ENCODE peak calls at places on chromosomes 2 and 18, in five cellular contexts. C is CD4-positive, CD25-positive, alpha-beta regulatory T cell; U is hepatocyte; J is left ventricle myocardium inferior; G is colonic mucosa. M is an unnamed sample.

GRCh38 chr18:44592639-44593038 is 88.0 kb upstream of the SETBP1 start:
- DNase-seq in C (no peak), U (peak; percentile 13), J (no peak), G (no peak), M (no peak)

GRCh38 chr18:22293417-22293816 is 124.0 kb downstream of the GATA6 start:
- DNase-seq in C (no peak), U (no peak), J (no peak), G (no peak), M (no peak)

GRCh38 chr2:230007931-230008707 is 60.6 kb downstream of the SLC16A14 start:
- DNase-seq in C (peak; percentile 66), U (peak; percentile 78), J (peak; percentile 69), G (peak; percentile 84), M (peak; percentile 17)

GRCh38 chr18:35386600-35387366 is 9.6 kb upstream of the ZNF396 start:
- DNase-seq in C (peak; percentile 73), U (peak; percentile 91), J (peak; percentile 32), G (peak; percentile 75), M (peak; percentile 26)

GRCh38 chr2:28247326-28247725 is 145.3 kb upstream of the FOSL2 start:
- DNase-seq in C (no peak), U (no peak), J (no peak), G (no peak), M (no peak)

GRCh38 chr2:144971937-144972336 is 452.0 kb upstream of the ZEB2 start:
- DNase-seq in C (no peak), U (no peak), J (no peak), G (no peak), M (no peak)

GRCh38 chr18:78101091-78101490 is 851.4 kb downstream of the GALR1 start:
- DNase-seq in C (no peak), U (no peak), J (no peak), G (no peak), M (no peak)

GRCh38 chr2:109719871-109720270 is 74.2 kb upstream of the RGPD5 start:
- DNase-seq in C (no peak), U (no peak), J (no peak), G (peak; percentile 17), M (peak; percentile 53)

GRCh38 chr2:73285162-73285739 is 973 bp upstream of the FBXO41 start:
- DNase-seq in C (no peak), U (no peak), J (no peak), G (no peak), M (no peak)

GRCh38 chr2:126731353-126731752 is 75.4 kb downstream of the GYPC start:
- DNase-seq in C (no peak), U (no peak), J (no peak), G (no peak), M (no peak)

GRCh38 chr2:191637182-191638078 is 40.5 kb upstream of the NABP1 start:
- DNase-seq in C (peak; percentile 27), U (peak; percentile 52), J (no peak), G (no peak), M (no peak)

GRCh38 chr2:203583696-203584095 is 48.6 kb upstream of the RAPH1 start:
- DNase-seq in C (no peak), U (no peak), J (no peak), G (no peak), M (peak; percentile 22)

GRCh38 chr2:60476206-60476946 is 77.1 kb downstream of the BCL11A start:
- DNase-seq in C (no peak), U (no peak), J (peak; percentile 31), G (peak; percentile 64), M (no peak)

GRCh38 chr2:110864176-110864575 is 131.8 kb downstream of the ACOXL start:
- DNase-seq in C (no peak), U (no peak), J (no peak), G (no peak), M (no peak)

GRCh38 chr18:48391863-48392262 is 17.3 kb downstream of the ZBTB7C start:
- DNase-seq in C (no peak), U (no peak), J (peak; percentile 48), G (no peak), M (no peak)

GRCh38 chr2:220279372-220279771 is 651.9 kb downstream of the SLC4A3 start:
- DNase-seq in C (no peak), U (no peak), J (no peak), G (no peak), M (no peak)

GRCh38 chr2:176768185-176768584 is 444.4 kb upstream of the HNRNPA3 start:
- DNase-seq in C (no peak), U (no peak), J (no peak), G (peak; percentile 21), M (no peak)
- H3K4me1 ChIP-seq in C (no peaks in the 10 kb centered on the region), U (no peaks in the 10 kb centered on the region), J (peaks cover 2% of the 10 kb centered on the region), G (no peaks in the 10 kb centered on the region), M (no peaks in the 10 kb centered on the region)

GRCh38 chr18:55331301-55331700 is 256.7 kb downstream of the TCF4 start:
- DNase-seq in C (no peak), U (no peak), J (no peak), G (no peak), M (no peak)

GRCh38 chr18:55326134-55326533 is 261.9 kb downstream of the TCF4 start:
- DNase-seq in C (no peak), U (no peak), J (no peak), G (no peak), M (no peak)

GRCh38 chr18:55324166-55324565 is 263.8 kb downstream of the TCF4 start:
- DNase-seq in C (no peak), U (no peak), J (no peak), G (no peak), M (no peak)

GRCh38 chr18:55328301-55328700 is 259.7 kb downstream of the TCF4 start:
- DNase-seq in C (no peak), U (no peak), J (no peak), G (no peak), M (no peak)

DNA sequence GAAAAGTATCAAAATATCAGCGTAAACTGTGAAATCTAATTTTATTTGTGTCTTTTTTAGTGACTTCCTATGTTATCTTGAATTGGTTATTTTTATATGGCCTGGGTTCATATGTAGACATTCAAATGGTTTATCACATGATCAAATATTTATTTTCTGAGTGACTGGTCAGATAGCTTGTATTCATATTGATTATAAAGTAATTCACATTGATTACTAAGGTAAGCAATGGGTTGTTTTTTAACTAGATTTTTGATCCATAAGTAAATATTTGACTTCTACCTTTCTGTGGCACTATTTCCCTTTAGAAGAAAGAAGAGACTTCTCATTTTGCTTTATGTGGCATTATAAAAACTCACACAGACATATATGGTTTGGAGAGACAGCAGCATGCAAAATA is 260.5 kb downstream of the TCF4 start:
- DNase-seq in C (no peak), U (no peak), J (no peak), G (no peak), M (no peak)
- H3K27ac ChIP-seq in C (no peak overlapping the region), U (no peak overlapping the region), J (peak overlapping the region; percentile 98), G (no peak overlapping the region), M (peak overlapping the region; percentile 63)

DNA sequence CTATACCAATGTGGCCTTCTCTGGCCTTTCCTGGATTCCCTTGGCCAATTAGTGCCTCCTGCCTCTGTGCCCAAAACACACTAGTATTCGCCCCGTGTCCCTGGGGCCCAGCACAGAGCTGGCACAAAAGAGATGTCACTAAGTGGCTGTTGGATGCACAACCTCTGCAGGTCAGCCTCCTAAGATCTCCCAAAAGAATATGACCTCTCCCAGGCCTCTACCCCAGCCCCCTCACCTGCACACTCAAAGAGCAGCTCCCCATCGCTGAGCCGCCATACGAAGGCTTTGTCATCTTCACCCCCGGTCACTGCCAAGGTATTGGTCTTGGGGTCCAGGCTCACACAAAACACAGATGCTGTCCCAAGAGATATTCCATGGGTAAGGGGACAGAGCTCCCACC is 2.7 kb downstream of the AAMP start:
- DNase-seq in C (no peak), U (no peak), J (no peak), G (no peak), M (no peak)
- H3K36me3 ChIP-seq in C (peaks cover 38% of the 10 kb centered on the region), U (no peaks in the 10 kb centered on the region), J (peaks cover 55% of the 10 kb centered on the region), G (no peaks in the 10 kb centered on the region), M (no peaks in the 10 kb centered on the region)

GRCh38 chr2:176936410-176936809 is 276.2 kb upstream of the HNRNPA3 start:
- DNase-seq in C (no peak), U (no peak), J (no peak), G (no peak), M (no peak)
- H3K4me1 ChIP-seq in C (peaks cover 9% of the 10 kb centered on the region), U (no peaks in the 10 kb centered on the region), J (no peaks in the 10 kb centered on the region), G (no peaks in the 10 kb centered on the region), M (no peaks in the 10 kb centered on the region)

GRCh38 chr2:238863231-238863630 is 15.3 kb downstream of the TWIST2 start:
- DNase-seq in C (no peak), U (no peak), J (no peak), G (no peak), M (no peak)

GRCh38 chr2:238865744-238866355 is 18.0 kb downstream of the TWIST2 start:
- DNase-seq in C (no peak), U (no peak), J (no peak), G (no peak), M (no peak)

GRCh38 chr2:238865015-238865719 is 17.3 kb downstream of the TWIST2 start:
- DNase-seq in C (no peak), U (no peak), J (no peak), G (no peak), M (no peak)

GRCh38 chr2:238863749-238864206 is 15.9 kb downstream of the TWIST2 start:
- DNase-seq in C (no peak), U (no peak), J (no peak), G (no peak), M (no peak)

GRCh38 chr2:238864207-238865014 is 16.5 kb downstream of the TWIST2 start:
- DNase-seq in C (no peak), U (peak; percentile 96), J (peak; percentile 76), G (peak; percentile 87), M (peak; percentile 77)
- H3K27ac ChIP-seq in C (no peak overlapping the region), U (peak overlapping the region; percentile 89), J (peak overlapping the region; percentile 73), G (peak overlapping the region; percentile 66), M (peak overlapping the region; percentile 65)

GRCh38 chr2:85037622-85038021 is 66.7 kb downstream of the KCMF1 start:
- DNase-seq in C (no peak), U (no peak), J (no peak), G (no peak), M (no peak)

GRCh38 chr2:85032621-85033020 is 61.7 kb downstream of the KCMF1 start:
- DNase-seq in C (no peak), U (no peak), J (no peak), G (no peak), M (no peak)

GRCh38 chr2:85033388-85033787 is 62.4 kb downstream of the KCMF1 start:
- DNase-seq in C (no peak), U (no peak), J (no peak), G (no peak), M (no peak)

GRCh38 chr2:85034158-85034557 is 63.2 kb downstream of the KCMF1 start:
- DNase-seq in C (no peak), U (no peak), J (no peak), G (no peak), M (no peak)
- H3K36me3 ChIP-seq in C (peaks cover 76% of the 10 kb centered on the region), U (no peaks in the 10 kb centered on the region), J (peaks cover 51% of the 10 kb centered on the region), G (peaks cover 5% of the 10 kb centered on the region), M (no peaks in the 10 kb centered on the region)

GRCh38 chr2:217332866-217333265 is 473.0 kb upstream of the TNP1 start:
- DNase-seq in C (no peak), U (no peak), J (no peak), G (no peak), M (no peak)
- H3K4me1 ChIP-seq in C (no peaks in the 10 kb centered on the region), U (peaks cover 45% of the 10 kb centered on the region), J (peaks cover 26% of the 10 kb centered on the region), G (no peaks in the 10 kb centered on the region), M (peaks cover 15% of the 10 kb centered on the region)

DNA sequence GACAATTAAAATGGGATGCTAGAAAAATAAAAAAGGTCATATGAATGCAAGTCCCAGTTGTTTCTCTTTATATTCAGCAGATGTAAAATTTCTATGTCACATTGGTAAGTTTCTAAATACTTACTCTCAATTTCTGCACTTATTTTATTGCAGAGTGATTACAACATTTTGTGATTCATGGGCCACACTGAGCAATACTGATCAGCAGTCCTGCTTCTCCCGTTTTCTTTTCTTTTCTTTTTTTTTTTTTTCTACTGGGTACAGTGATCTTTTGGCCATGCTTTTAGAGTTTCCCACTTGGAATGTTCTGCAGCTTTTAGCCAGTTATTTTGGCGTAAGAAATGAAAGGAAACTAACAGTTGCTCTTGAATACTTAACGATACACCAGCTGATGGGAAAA is 38.8 kb downstream of the LIMS1 start:
- DNase-seq in C (no peak), U (no peak), J (no peak), G (no peak), M (no peak)
- H3K27ac ChIP-seq in C (no peak overlapping the region), U (no peak overlapping the region), J (no peak overlapping the region), G (no peak overlapping the region), M (peak overlapping the region; percentile 24)

M was measured in gastrocnemius medialis.